ENCODE peak calls at places on chromosomes 13 and 19, in five cellular contexts. H is GM20000, F is HFFc6, R is WTC11, P is choroid plexus epithelial cell. N is an unnamed sample.

GRCh38 chr13:111917901-111918300 is 149.0 kb upstream of the SOX1 start:
- DNase-seq in F (no peak), H (no peak), R (no peak), P (no peak), N (no peak)

GRCh38 chr19:49437231-49437630 is 4.1 kb downstream of the SLC17A7 start:
- DNase-seq in H (no peak), R (no peak), F (no peak), P (no peak), N (no peak)

GRCh38 chr13:21913010-21913409 is 242.1 kb downstream of the FGF9 start:
- DNase-seq in R (peak), H (peak), F (no peak), P (no peak), N (no peak)

GRCh38 chr19:34201133-34201532 is 28.8 kb downstream of the LSM14A start:
- DNase-seq in H (no peak), R (no peak), P (no peak), F (no peak), N (no peak)

GRCh38 chr13:30676672-30677071 is 58.7 kb upstream of the ALOX5AP start:
- DNase-seq in F (peak), R (no peak), P (peak), H (no peak), N (no peak)

GRCh38 chr19:35518313-35518712 is 4.9 kb upstream of the DMKN start:
- DNase-seq in H (no peak), F (peak), R (no peak), P (peak), N (peak)

GRCh38 chr13:113874579-113875428 is 10.9 kb upstream of the GAS6 start:
- DNase-seq in H (no peak), R (no peak), P (no peak), F (no peak), N (no peak)

GRCh38 chr19:32165750-32166149 is 179.7 kb upstream of the ZNF507 start:
- DNase-seq in P (no peak), F (no peak), R (no peak), H (no peak), N (no peak)

GRCh38 chr13:46071590-46072249 is 19.2 kb upstream of the ZC3H13 start:
- DNase-seq in R (peak), P (no peak), F (no peak), H (peak), N (no peak)
- TF ChIP-seq CTCF in R (no peak), P (no peak), F (no peak), H (peak), N (no peak)

GRCh38 chr13:68810660-68811059 is 1297.0 kb upstream of the ATXN8OS start:
- DNase-seq in F (no peak), P (no peak), H (no peak), R (no peak), N (no peak)
- TF ChIP-seq CTCF in F (no peak), P (no peak), H (no peak), R (peak), N (no peak)

DNA sequence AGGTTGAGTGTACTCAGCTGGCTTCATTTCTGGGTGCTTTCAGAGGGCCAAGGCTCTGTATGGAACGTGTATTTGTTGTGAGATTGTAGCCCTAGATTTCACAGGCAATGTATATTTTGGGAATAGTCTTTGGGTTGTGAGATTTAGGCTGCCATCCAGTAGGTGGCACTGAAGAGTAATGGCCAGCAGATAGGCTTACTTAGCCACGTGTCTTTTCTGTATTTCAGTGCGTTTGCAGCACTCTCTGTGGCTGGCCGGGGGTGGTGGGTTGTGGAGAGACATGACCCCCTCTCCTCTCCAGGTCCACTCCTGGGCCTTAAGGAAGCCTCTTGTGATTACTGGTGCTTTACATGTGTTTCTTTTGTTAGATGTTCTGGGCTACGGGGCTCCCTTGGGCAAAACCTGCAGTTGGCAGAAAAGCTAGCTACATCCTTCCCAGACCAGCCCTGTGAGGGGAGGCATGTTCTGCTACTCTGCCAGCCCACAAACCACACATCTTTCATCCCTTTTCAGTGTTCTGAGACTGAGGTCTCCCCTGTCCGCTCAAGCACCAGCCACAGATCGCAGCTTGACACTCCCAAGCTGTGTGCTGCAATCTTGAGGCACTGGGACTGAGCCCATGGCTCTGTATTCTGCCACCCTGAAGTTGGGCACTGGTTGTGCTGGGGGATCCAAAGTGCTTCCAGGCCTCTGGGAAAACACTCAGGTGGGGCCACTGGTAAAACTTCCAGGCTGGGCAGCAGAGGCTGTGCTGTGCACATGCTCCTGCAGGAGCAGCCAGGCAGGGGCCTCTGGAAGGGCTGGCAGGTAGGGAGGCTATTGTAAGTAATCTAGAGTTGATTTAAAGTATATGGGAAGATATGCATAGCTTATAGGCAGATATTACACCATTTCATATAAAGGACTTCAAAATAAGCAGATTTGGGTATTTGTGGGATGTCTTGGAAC is 1096.8 kb upstream of the PCDH20 start:
- DNase-seq in F (no peak), R (peak), H (peak), P (peak), N (no peak)
- TF ChIP-seq CTCF in F (peak), R (peak), H (peak), P (peak), N (peak)

GRCh38 chr13:60213236-60213746 is 49.6 kb upstream of the DIAPH3 start:
- DNase-seq in F (no peak), P (no peak), R (no peak), H (no peak), N (no peak)

GRCh38 chr13:60214213-60215079 is 50.7 kb upstream of the DIAPH3 start:
- DNase-seq in R (no peak), H (no peak), F (no peak), P (no peak), N (no peak)

GRCh38 chr13:60210510-60211065 is 46.9 kb upstream of the DIAPH3 start:
- DNase-seq in F (no peak), H (no peak), R (no peak), P (no peak), N (no peak)

DNA sequence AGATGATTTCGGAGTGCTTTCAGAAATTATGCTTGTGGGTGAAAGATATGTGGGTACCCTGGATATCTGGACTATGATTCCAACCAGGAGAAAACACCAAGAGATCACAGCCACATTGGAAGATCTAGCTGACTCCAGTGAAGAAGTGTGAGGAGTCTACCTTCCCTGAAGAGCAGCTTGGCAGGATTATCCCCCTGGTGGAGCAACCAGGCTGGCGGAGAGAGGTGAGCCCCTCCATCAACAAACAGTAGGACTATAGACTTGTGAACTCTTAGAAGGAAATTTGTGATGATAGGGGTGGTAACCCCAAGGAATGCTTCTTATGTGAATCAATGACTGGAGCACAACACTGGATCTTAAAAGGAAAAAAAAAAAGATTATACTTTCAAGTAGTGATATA is 47.8 kb upstream of the DIAPH3 start:
- DNase-seq in P (no peak), F (no peak), R (no peak), H (no peak), N (no peak)
- TF ChIP-seq CTCF in P (no peak), F (no peak), R (no peak), H (no peak), N (no peak)

GRCh38 chr13:100827489-100828000 is 152.9 kb upstream of the TMTC4 start:
- DNase-seq in P (no peak), F (no peak), H (no peak), R (no peak), N (no peak)

GRCh38 chr13:100826441-100826840 is 151.8 kb upstream of the TMTC4 start:
- DNase-seq in H (no peak), P (no peak), R (no peak), F (no peak), N (no peak)

GRCh38 chr13:100825551-100825950 is 151.0 kb upstream of the TMTC4 start:
- DNase-seq in P (peak), R (no peak), F (no peak), H (no peak), N (no peak)

GRCh38 chr13:100833427-100833826 is 158.8 kb upstream of the TMTC4 start:
- DNase-seq in H (no peak), F (no peak), P (no peak), R (no peak), N (no peak)

DNA sequence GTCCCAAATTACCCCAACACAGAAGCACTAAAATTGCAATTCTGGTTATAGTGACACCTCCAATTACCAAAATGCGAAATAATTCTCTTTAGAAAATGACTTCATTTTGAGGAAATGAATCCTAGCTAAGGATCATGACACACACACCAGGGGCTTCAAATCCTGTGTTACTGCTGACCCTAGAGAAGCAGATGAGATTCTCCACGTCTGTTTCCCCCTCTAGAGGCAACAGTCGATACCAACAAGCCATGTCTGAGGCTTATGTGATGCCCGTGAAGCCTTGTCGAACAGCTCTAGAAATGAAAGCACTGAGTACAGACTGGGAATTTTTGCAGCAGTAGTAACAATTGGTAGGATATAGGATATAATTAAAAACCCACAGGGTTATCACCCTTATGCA is 153.6 kb upstream of the TMTC4 start:
- DNase-seq in P (peak), F (no peak), R (no peak), H (no peak), N (no peak)
- TF ChIP-seq CTCF in P (peak), F (no peak), R (no peak), H (no peak), N (no peak)

GRCh38 chr13:40786568-40786996 is 2.8 kb upstream of the SLC25A15 start:
- DNase-seq in H (no peak), F (no peak), P (peak), R (no peak), N (no peak)

GRCh38 chr13:40787062-40787461 is 2.3 kb upstream of the SLC25A15 start:
- DNase-seq in F (peak), H (no peak), R (no peak), P (peak), N (no peak)

GRCh38 chr13:40792284-40793051 is 3.1 kb downstream of the SLC25A15 start:
- DNase-seq in F (no peak), R (no peak), P (no peak), H (peak), N (no peak)

GRCh38 chr13:40790232-40790631 is 821 bp downstream of the SLC25A15 start:
- DNase-seq in R (no peak), F (no peak), H (no peak), P (peak), N (no peak)

GRCh38 chr13:40789275-40790231 is at the start of gene SLC25A15:
- DNase-seq in H (peak), F (peak), P (peak), R (peak), N (peak)
- TF ChIP-seq CTCF in H (peak), F (peak), P (no peak), R (no peak), N (no peak)

DNA sequence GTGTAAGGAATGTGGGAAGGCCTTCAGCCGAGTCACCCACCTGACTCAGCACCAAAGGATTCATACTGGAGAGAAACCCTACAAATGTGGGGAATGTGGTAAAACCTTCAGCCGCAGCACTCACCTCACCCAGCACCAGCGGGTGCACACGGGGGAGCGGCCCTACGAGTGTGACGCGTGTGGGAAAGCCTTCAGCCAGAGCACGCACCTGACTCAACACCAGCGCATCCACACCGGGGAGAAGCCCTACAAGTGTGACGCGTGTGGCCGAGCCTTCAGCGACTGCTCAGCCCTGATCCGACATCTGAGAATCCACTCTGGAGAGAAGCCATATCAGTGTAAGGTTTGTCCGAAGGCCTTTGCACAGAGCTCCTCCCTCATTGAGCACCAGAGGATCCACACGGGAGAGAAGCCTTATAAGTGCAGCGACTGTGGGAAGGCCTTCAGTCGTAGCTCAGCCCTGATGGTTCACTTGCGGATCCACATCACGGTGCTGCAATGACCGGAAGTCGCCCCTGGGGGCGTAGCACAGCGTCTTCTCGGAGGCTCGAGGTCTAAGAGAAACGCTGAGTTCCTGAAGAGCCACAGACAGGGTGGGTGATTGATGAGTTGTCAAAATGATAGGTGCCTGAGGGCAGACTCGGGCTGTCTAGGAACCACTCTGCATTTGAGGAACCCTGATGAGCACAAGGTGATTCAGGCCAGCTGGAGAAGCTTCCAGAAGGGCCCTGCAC is 12.2 kb downstream of the ZSCAN22 start:
- DNase-seq in P (no peak), F (no peak), H (no peak), R (peak), N (no peak)
- TF ChIP-seq CTCF in P (no peak), F (peak), H (no peak), R (peak), N (no peak)

GRCh38 chr19:20278342-20278741 is 111.3 kb downstream of the ZNF486 start:
- DNase-seq in P (no peak), R (no peak), F (no peak), H (peak), N (peak)
- TF ChIP-seq CTCF in P (no peak), R (peak), F (no peak), H (peak), N (peak)

GRCh38 chr19:41997851-41998229 is 3.8 kb upstream of the ATP1A3 start:
- DNase-seq in H (peak), P (no peak), R (peak), F (no peak), N (no peak)

GRCh38 chr19:41999878-42000208 is 5.8 kb upstream of the ATP1A3 start:
- DNase-seq in R (no peak), H (no peak), F (no peak), P (no peak), N (no peak)

GRCh38 chr19:41999071-41999877 is 5.2 kb upstream of the ATP1A3 start:
- DNase-seq in H (no peak), R (peak), F (no peak), P (no peak), N (no peak)

GRCh38 chr19:41997121-41997850 is 3.3 kb upstream of the ATP1A3 start:
- DNase-seq in H (peak), F (peak), P (peak), R (peak), N (no peak)

GRCh38 chr19:41998246-41999020 is 4.4 kb upstream of the ATP1A3 start:
- DNase-seq in H (peak), F (no peak), P (peak), R (peak), N (no peak)
- TF ChIP-seq CTCF in H (peak), F (peak), P (peak), R (peak), N (peak)

GRCh38 chr13:49495783-49496762 is at the start of gene PHF11:
- DNase-seq in P (peak), F (peak), H (peak), R (peak), N (no peak)
- TF ChIP-seq CTCF in P (no peak), F (peak), H (no peak), R (no peak), N (no peak)

N was measured in AG09319.